ENCODE peak calls at places on chromosomes 3 and 15, in four cellular contexts. One of them, this sample, is unnamed.

GRCh38 chr15:78446551-78446950 is 8.5 kb downstream of the IREB2 start:
- DNase-seq in HuH-7: no peak
- DNase-seq in activated T-cell treated with anti-CD3 and anti-CD28 coated beads for 1 hour: no peak
- DNase-seq in endodermal cell: no peak
- DNase-seq in this sample: no peak

GRCh38 chr15:66753687-66754377 is 51.8 kb downstream of the SMAD6 start:
- DNase-seq in endodermal cell: no peak
- DNase-seq in HuH-7: no peak
- DNase-seq in activated T-cell treated with anti-CD3 and anti-CD28 coated beads for 1 hour: no peak
- DNase-seq in this sample: no peak

GRCh38 chr15:81337241-81337640 is 13.3 kb upstream of the STARD5 start:
- DNase-seq in endodermal cell: no peak
- DNase-seq in activated T-cell treated with anti-CD3 and anti-CD28 coated beads for 1 hour: no peak
- DNase-seq in HuH-7: no peak
- DNase-seq in this sample: no peak

GRCh38 chr3:163939926-163940325 is 1138.4 kb downstream of the SI start:
- DNase-seq in activated T-cell treated with anti-CD3 and anti-CD28 coated beads for 1 hour: no peak
- DNase-seq in endodermal cell: peak
- DNase-seq in HuH-7: no peak
- DNase-seq in this sample: no peak

GRCh38 chr3:171672124-171672523 is 138.2 kb downstream of the PLD1 start:
- DNase-seq in endodermal cell: no peak
- DNase-seq in activated T-cell treated with anti-CD3 and anti-CD28 coated beads for 1 hour: no peak
- DNase-seq in HuH-7: no peak
- DNase-seq in this sample: no peak

GRCh38 chr15:47674576-47675232 is 42.6 kb upstream of the SEMA6D start:
- DNase-seq in HuH-7: no peak
- DNase-seq in activated T-cell treated with anti-CD3 and anti-CD28 coated beads for 1 hour: no peak
- DNase-seq in endodermal cell: no peak
- DNase-seq in this sample: no peak

GRCh38 chr3:178703268-178703975 is 167.2 kb downstream of the KCNMB2 start:
- DNase-seq in activated T-cell treated with anti-CD3 and anti-CD28 coated beads for 1 hour: no peak
- DNase-seq in HuH-7: no peak
- DNase-seq in endodermal cell: no peak
- DNase-seq in this sample: no peak

GRCh38 chr3:100615684-100616083 is 6.3 kb downstream of the ADGRG7 start:
- DNase-seq in activated T-cell treated with anti-CD3 and anti-CD28 coated beads for 1 hour: no peak
- DNase-seq in HuH-7: no peak
- DNase-seq in endodermal cell: no peak
- DNase-seq in this sample: no peak

GRCh38 chr15:44435893-44436667 is 8.7 kb downstream of the CTDSPL2 start:
- DNase-seq in HuH-7: no peak
- DNase-seq in endodermal cell: no peak
- DNase-seq in activated T-cell treated with anti-CD3 and anti-CD28 coated beads for 1 hour: no peak
- DNase-seq in this sample: no peak

GRCh38 chr15:88704791-88705768 is 66.3 kb downstream of the ISG20 start:
- DNase-seq in endodermal cell: peak
- DNase-seq in HuH-7: no peak
- DNase-seq in activated T-cell treated with anti-CD3 and anti-CD28 coated beads for 1 hour: no peak
- DNase-seq in this sample: no peak

GRCh38 chr3:72346526-72346926 is 501.7 kb downstream of the SHQ1 start:
- DNase-seq in endodermal cell: peak
- DNase-seq in activated T-cell treated with anti-CD3 and anti-CD28 coated beads for 1 hour: no peak
- DNase-seq in HuH-7: no peak
- DNase-seq in this sample: no peak

GRCh38 chr3:139326131-139326530 is 17.7 kb upstream of the MRPS22 start:
- DNase-seq in endodermal cell: peak
- DNase-seq in activated T-cell treated with anti-CD3 and anti-CD28 coated beads for 1 hour: no peak
- DNase-seq in HuH-7: no peak
- DNase-seq in this sample: no peak

GRCh38 chr3:36282774-36283173 is 97.5 kb upstream of the STAC start:
- DNase-seq in activated T-cell treated with anti-CD3 and anti-CD28 coated beads for 1 hour: no peak
- DNase-seq in HuH-7: no peak
- DNase-seq in endodermal cell: no peak
- DNase-seq in this sample: no peak

GRCh38 chr3:59766165-59766872 is 716.5 kb upstream of the CFAP20DC start:
- DNase-seq in endodermal cell: no peak
- DNase-seq in HuH-7: no peak
- DNase-seq in activated T-cell treated with anti-CD3 and anti-CD28 coated beads for 1 hour: no peak
- DNase-seq in this sample: no peak

GRCh38 chr3:103085465-103085864 is 650.6 kb downstream of the ZPLD1 start:
- DNase-seq in HuH-7: peak
- DNase-seq in endodermal cell: no peak
- DNase-seq in activated T-cell treated with anti-CD3 and anti-CD28 coated beads for 1 hour: no peak
- DNase-seq in this sample: no peak

GRCh38 chr15:63372018-63372705 is 9.5 kb downstream of the CA12 start:
- DNase-seq in endodermal cell: no peak
- DNase-seq in activated T-cell treated with anti-CD3 and anti-CD28 coated beads for 1 hour: no peak
- DNase-seq in HuH-7: no peak
- DNase-seq in this sample: no peak

GRCh38 chr3:123610331-123610730 is 25.5 kb upstream of the HACD2 start:
- DNase-seq in HuH-7: no peak
- DNase-seq in endodermal cell: no peak
- DNase-seq in activated T-cell treated with anti-CD3 and anti-CD28 coated beads for 1 hour: no peak
- DNase-seq in this sample: no peak

GRCh38 chr3:13674538-13675185 is 125.7 kb downstream of the FBLN2 start:
- DNase-seq in activated T-cell treated with anti-CD3 and anti-CD28 coated beads for 1 hour: no peak
- DNase-seq in HuH-7: no peak
- DNase-seq in endodermal cell: no peak
- DNase-seq in this sample: no peak

GRCh38 chr15:44034334-44034733 is 160.7 kb downstream of the FRMD5 start:
- DNase-seq in HuH-7: no peak
- DNase-seq in endodermal cell: no peak
- DNase-seq in activated T-cell treated with anti-CD3 and anti-CD28 coated beads for 1 hour: no peak
- DNase-seq in this sample: no peak

GRCh38 chr3:47294392-47294791 is 11.6 kb downstream of the KLHL18 start:
- DNase-seq in endodermal cell: no peak
- DNase-seq in HuH-7: no peak
- DNase-seq in activated T-cell treated with anti-CD3 and anti-CD28 coated beads for 1 hour: no peak
- DNase-seq in this sample: no peak

GRCh38 chr3:16849795-16850194 is 35.0 kb upstream of the PLCL2 start:
- DNase-seq in activated T-cell treated with anti-CD3 and anti-CD28 coated beads for 1 hour: no peak
- DNase-seq in HuH-7: no peak
- DNase-seq in endodermal cell: no peak
- DNase-seq in this sample: no peak

GRCh38 chr3:195451373-195452000 is 8.7 kb upstream of the ACAP2 start:
- DNase-seq in endodermal cell: no peak
- DNase-seq in HuH-7: no peak
- DNase-seq in activated T-cell treated with anti-CD3 and anti-CD28 coated beads for 1 hour: no peak
- DNase-seq in this sample: no peak

GRCh38 chr3:43523454-43524053 is 98.3 kb downstream of the ANO10 start:
- DNase-seq in HuH-7: no peak
- DNase-seq in activated T-cell treated with anti-CD3 and anti-CD28 coated beads for 1 hour: no peak
- DNase-seq in endodermal cell: no peak
- DNase-seq in this sample: no peak

GRCh38 chr3:79960594-79960993 is 192.8 kb upstream of the ROBO1 start:
- DNase-seq in activated T-cell treated with anti-CD3 and anti-CD28 coated beads for 1 hour: no peak
- DNase-seq in HuH-7: no peak
- DNase-seq in endodermal cell: no peak
- DNase-seq in this sample: no peak

GRCh38 chr3:155426524-155427230 is 133.2 kb upstream of the STRIT1 start:
- DNase-seq in activated T-cell treated with anti-CD3 and anti-CD28 coated beads for 1 hour: no peak
- DNase-seq in endodermal cell: no peak
- DNase-seq in HuH-7: no peak
- DNase-seq in this sample: no peak

GRCh38 chr3:69092030-69092513 is 7.3 kb downstream of the ARL6IP5 start:
- DNase-seq in HuH-7: no peak
- DNase-seq in activated T-cell treated with anti-CD3 and anti-CD28 coated beads for 1 hour: no peak
- DNase-seq in endodermal cell: no peak
- DNase-seq in this sample: no peak

GRCh38 chr15:61087601-61088000 is 141.5 kb downstream of the RORA start:
- DNase-seq in endodermal cell: no peak
- DNase-seq in activated T-cell treated with anti-CD3 and anti-CD28 coated beads for 1 hour: no peak
- DNase-seq in HuH-7: no peak
- DNase-seq in this sample: no peak

GRCh38 chr3:129549805-129550204 is 6.8 kb downstream of the H1-8 start:
- DNase-seq in HuH-7: no peak
- DNase-seq in activated T-cell treated with anti-CD3 and anti-CD28 coated beads for 1 hour: no peak
- DNase-seq in endodermal cell: no peak
- DNase-seq in this sample: no peak

GRCh38 chr15:80596521-80596976 is 98.6 kb upstream of the ABHD17C start:
- DNase-seq in activated T-cell treated with anti-CD3 and anti-CD28 coated beads for 1 hour: no peak
- DNase-seq in HuH-7: no peak
- DNase-seq in endodermal cell: peak
- DNase-seq in this sample: no peak

GRCh38 chr3:59101091-59101738 is 51.4 kb upstream of the CFAP20DC start:
- DNase-seq in HuH-7: no peak
- DNase-seq in endodermal cell: no peak
- DNase-seq in activated T-cell treated with anti-CD3 and anti-CD28 coated beads for 1 hour: no peak
- DNase-seq in this sample: no peak

GRCh38 chr15:89003865-89004725 is 84.2 kb upstream of the ABHD2 start:
- DNase-seq in endodermal cell: peak
- DNase-seq in activated T-cell treated with anti-CD3 and anti-CD28 coated beads for 1 hour: no peak
- DNase-seq in HuH-7: peak
- DNase-seq in this sample: no peak